ENCODE peak calls at places on chromosomes 5 and 9, in eight cellular contexts. P is PC-3, X is neural progenitor cell, N is HCT116, Y is SK-N-SH, K is hepatocyte, V is MM.1S, R is OCI-LY7. D is an unnamed sample.

GRCh38 chr5:35236770-35237169 is 6.5 kb upstream of the PRLR start:
- DNase-seq in P (no peak), X (no peak), N (no peak), Y (no peak), K (no peak), V (no peak), R (no peak), D (no peak)

GRCh38 chr5:126998201-126998631 is 32.1 kb downstream of the MARCHF3 start:
- DNase-seq in P (no peak), X (no peak), N (no peak), Y (no peak), K (no peak), V (peak), R (peak), D (no peak)

GRCh38 chr9:20437466-20437865 is 184.8 kb downstream of the MLLT3 start:
- DNase-seq in P (no peak), X (no peak), N (no peak), Y (no peak), K (no peak), V (no peak), R (no peak), D (no peak)

GRCh38 chr9:87469833-87470465 is 27.7 kb upstream of the DAPK1 start:
- DNase-seq in P (no peak), X (no peak), N (no peak), Y (no peak), K (no peak), V (no peak), R (no peak), D (no peak)

GRCh38 chr9:13841801-13842462 is 472.0 kb downstream of the NFIB start:
- DNase-seq in P (peak), X (no peak), N (no peak), Y (no peak), K (peak), V (no peak), R (no peak), D (peak)

GRCh38 chr9:94672811-94673487 is 33.6 kb upstream of the FBP1 start:
- DNase-seq in P (peak), X (no peak), N (no peak), Y (no peak), K (no peak), V (no peak), R (no peak), D (no peak)

GRCh38 chr5:139388198-139388821 is 1.4 kb downstream of the MZB1 start:
- DNase-seq in P (no peak), X (no peak), N (no peak), Y (no peak), K (peak), V (peak), R (peak), D (peak)

GRCh38 chr9:12426198-12426864 is 266.9 kb upstream of the TYRP1 start:
- DNase-seq in P (peak), X (peak), N (no peak), Y (no peak), K (peak), V (no peak), R (no peak), D (peak)

GRCh38 chr9:111805841-111806241 is 11.1 kb upstream of the SHOC1 start:
- DNase-seq in P (peak), X (no peak), N (peak), Y (no peak), K (no peak), V (no peak), R (no peak), D (no peak)

GRCh38 chr9:130563797-130564196 is 15.6 kb upstream of the FUBP3 start:
- DNase-seq in P (no peak), X (no peak), N (no peak), Y (no peak), K (no peak), V (no peak), R (no peak), D (no peak)

GRCh38 chr9:112097712-112098688 is 77.1 kb downstream of the SUSD1 start:
- DNase-seq in P (peak), X (peak), N (peak), Y (peak), K (peak), V (peak), R (peak), D (peak)

GRCh38 chr5:175347027-175347426 is 97.0 kb downstream of the DRD1 start:
- DNase-seq in P (peak), X (peak), N (peak), Y (no peak), K (no peak), V (no peak), R (no peak), D (no peak)

GRCh38 chr5:172690258-172691075 is 49.4 kb downstream of the NEURL1B start:
- DNase-seq in P (no peak), X (no peak), N (no peak), Y (peak), K (no peak), V (no peak), R (no peak), D (no peak)

GRCh38 chr5:159734366-159734765 is 181.9 kb upstream of the ADRA1B start:
- DNase-seq in P (no peak), X (no peak), N (no peak), Y (no peak), K (no peak), V (no peak), R (no peak), D (no peak)

GRCh38 chr5:107566537-107566875 is 104.2 kb downstream of the EFNA5 start:
- DNase-seq in P (no peak), X (no peak), N (no peak), Y (no peak), K (no peak), V (no peak), R (no peak), D (no peak)

GRCh38 chr9:21810388-21810787 is 8.0 kb downstream of the MTAP start:
- DNase-seq in P (no peak), X (no peak), N (no peak), Y (no peak), K (no peak), V (no peak), R (no peak), D (no peak)

GRCh38 chr5:40877371-40877988 is 31.8 kb upstream of the C7 start:
- DNase-seq in P (peak), X (no peak), N (peak), Y (no peak), K (no peak), V (no peak), R (no peak), D (no peak)

GRCh38 chr5:150561192-150561512 is 53.2 kb downstream of the NDST1 start:
- DNase-seq in P (no peak), X (no peak), N (no peak), Y (no peak), K (no peak), V (no peak), R (no peak), D (no peak)

GRCh38 chr5:156824800-156825199 is 25.3 kb upstream of the PPP1R2B start:
- DNase-seq in P (peak), X (peak), N (peak), Y (peak), K (peak), V (no peak), R (peak), D (peak)

GRCh38 chr5:80254767-80255424 is 952 bp downstream of the SERINC5 start:
- DNase-seq in P (peak), X (no peak), N (no peak), Y (peak), K (no peak), V (peak), R (no peak), D (no peak)

GRCh38 chr9:85534340-85534739 is 207.4 kb downstream of the AGTPBP1 start:
- DNase-seq in P (no peak), X (no peak), N (no peak), Y (no peak), K (no peak), V (no peak), R (no peak), D (no peak)

GRCh38 chr9:131739192-131739961 is 499 bp downstream of the RAPGEF1 start:
- DNase-seq in P (peak), X (peak), N (no peak), Y (peak), K (peak), V (peak), R (peak), D (peak)

GRCh38 chr5:175572922-175573321 is 84.9 kb upstream of the HRH2 start:
- DNase-seq in P (no peak), X (no peak), N (no peak), Y (no peak), K (peak), V (no peak), R (no peak), D (no peak)

GRCh38 chr5:107743357-107744000 is 72.7 kb upstream of the EFNA5 start:
- DNase-seq in P (peak), X (no peak), N (no peak), Y (no peak), K (no peak), V (no peak), R (no peak), D (no peak)

GRCh38 chr5:172999351-172999973 is 15.9 kb downstream of the ATP6V0E1 start:
- DNase-seq in P (no peak), X (no peak), N (no peak), Y (no peak), K (no peak), V (no peak), R (no peak), D (no peak)

GRCh38 chr9:34522091-34522887 is 501 bp downstream of the ENHO start:
- DNase-seq in P (no peak), X (peak), N (no peak), Y (peak), K (no peak), V (no peak), R (no peak), D (no peak)

GRCh38 chr9:22722492-22722891 is 275.9 kb downstream of the DMRTA1 start:
- DNase-seq in P (peak), X (no peak), N (no peak), Y (no peak), K (no peak), V (no peak), R (no peak), D (peak)

GRCh38 chr9:114282926-114283325 is 40.0 kb upstream of the ORM1 start:
- DNase-seq in P (no peak), X (no peak), N (no peak), Y (peak), K (peak), V (peak), R (no peak), D (no peak)

GRCh38 chr9:20811872-20812271 is 127.8 kb downstream of the FOCAD start:
- DNase-seq in P (peak), X (no peak), N (no peak), Y (no peak), K (no peak), V (no peak), R (no peak), D (no peak)

GRCh38 chr5:143166661-143167420 is 236.6 kb downstream of the NR3C1 start:
- DNase-seq in P (no peak), X (no peak), N (no peak), Y (no peak), K (peak), V (peak), R (no peak), D (no peak)

GRCh38 chr5:135242021-135242480 is 157.0 kb downstream of the MACROH2A1 start:
- DNase-seq in P (peak), X (no peak), N (no peak), Y (no peak), K (no peak), V (no peak), R (no peak), D (no peak)

GRCh38 chr5:71932131-71932635 is 175.1 kb upstream of the MAP1B start:
- DNase-seq in P (peak), X (no peak), N (peak), Y (no peak), K (peak), V (no peak), R (no peak), D (no peak)

GRCh38 chr9:131258698-131259431 is 17.4 kb downstream of the FAM78A start:
- DNase-seq in P (no peak), X (no peak), N (no peak), Y (no peak), K (no peak), V (no peak), R (no peak), D (peak)

DNA sequence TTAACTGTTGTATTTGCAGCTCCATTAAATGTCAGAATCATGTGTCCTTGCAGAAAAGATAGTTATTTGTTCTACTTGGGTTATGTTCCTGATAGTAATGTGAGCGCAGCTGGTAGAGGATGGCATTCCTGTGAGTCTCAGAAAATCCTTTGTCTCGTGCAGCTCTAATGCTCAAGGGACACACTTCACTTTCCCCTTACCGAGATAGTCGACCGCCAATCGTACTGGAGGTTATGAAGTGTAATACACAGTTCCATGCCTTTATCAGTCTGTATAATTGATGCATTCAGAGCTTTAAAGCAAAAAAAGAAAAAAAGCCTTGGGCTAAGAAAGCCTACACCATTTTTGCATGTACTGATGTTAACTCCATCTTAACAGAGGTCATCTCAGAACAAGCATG is 60.2 kb upstream of the SRP19 start:
- DNase-seq in P (no peak), X (no peak), N (no peak), Y (no peak), K (no peak), V (no peak), R (no peak), D (no peak)
- TF ChIP-seq EZH2phosphoT487 in P (no peak), X (no peak), N (no peak), Y (no peak), K (no peak), V (no peak), R (no peak), D (no peak)

DNA sequence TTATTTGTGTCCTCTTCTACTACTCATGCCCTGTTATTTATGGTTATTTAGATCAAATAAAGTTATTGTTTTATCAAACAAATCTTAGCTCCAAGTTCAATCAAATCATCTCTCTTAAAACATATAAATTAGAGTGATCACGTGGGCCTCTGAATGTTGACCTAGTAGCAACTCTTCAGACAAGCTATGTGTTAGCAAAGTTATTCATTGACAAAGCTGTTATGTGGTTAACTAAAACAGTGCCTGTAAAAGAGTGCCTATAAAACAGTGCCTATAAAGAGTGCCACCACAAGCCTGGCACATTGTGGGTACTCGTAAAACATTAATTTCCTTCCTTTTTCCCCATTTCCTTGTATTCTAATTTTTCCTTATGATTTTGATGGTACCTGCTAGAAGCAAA is 421.9 kb downstream of the HCN1 start:
- DNase-seq in P (no peak), X (no peak), N (no peak), Y (no peak), K (peak), V (no peak), R (no peak), D (no peak)
- TF ChIP-seq CTCF in P (no peak), X (no peak), N (no peak), Y (no peak), K (no peak), V (no peak), R (no peak), D (no peak)

GRCh38 chr5:74943905-74944304 is 77.7 kb upstream of the FAM169A start:
- DNase-seq in P (no peak), X (peak), N (no peak), Y (no peak), K (no peak), V (no peak), R (no peak), D (peak)

GRCh38 chr5:74946471-74946870 is 80.3 kb upstream of the FAM169A start:
- DNase-seq in P (no peak), X (no peak), N (no peak), Y (no peak), K (no peak), V (no peak), R (no peak), D (no peak)

GRCh38 chr5:74942622-74943286 is 76.6 kb upstream of the FAM169A start:
- DNase-seq in P (no peak), X (no peak), N (no peak), Y (no peak), K (no peak), V (no peak), R (no peak), D (peak)

GRCh38 chr5:74947961-74948613 is 81.9 kb upstream of the FAM169A start:
- DNase-seq in P (peak), X (no peak), N (no peak), Y (no peak), K (peak), V (no peak), R (no peak), D (peak)

GRCh38 chr5:74945561-74946165 is 79.5 kb upstream of the FAM169A start:
- DNase-seq in P (no peak), X (no peak), N (no peak), Y (no peak), K (no peak), V (no peak), R (no peak), D (no peak)
- TF ChIP-seq EZH2phosphoT487 in P (no peak), X (no peak), N (no peak), Y (no peak), K (no peak), V (no peak), R (no peak), D (no peak)

DNA sequence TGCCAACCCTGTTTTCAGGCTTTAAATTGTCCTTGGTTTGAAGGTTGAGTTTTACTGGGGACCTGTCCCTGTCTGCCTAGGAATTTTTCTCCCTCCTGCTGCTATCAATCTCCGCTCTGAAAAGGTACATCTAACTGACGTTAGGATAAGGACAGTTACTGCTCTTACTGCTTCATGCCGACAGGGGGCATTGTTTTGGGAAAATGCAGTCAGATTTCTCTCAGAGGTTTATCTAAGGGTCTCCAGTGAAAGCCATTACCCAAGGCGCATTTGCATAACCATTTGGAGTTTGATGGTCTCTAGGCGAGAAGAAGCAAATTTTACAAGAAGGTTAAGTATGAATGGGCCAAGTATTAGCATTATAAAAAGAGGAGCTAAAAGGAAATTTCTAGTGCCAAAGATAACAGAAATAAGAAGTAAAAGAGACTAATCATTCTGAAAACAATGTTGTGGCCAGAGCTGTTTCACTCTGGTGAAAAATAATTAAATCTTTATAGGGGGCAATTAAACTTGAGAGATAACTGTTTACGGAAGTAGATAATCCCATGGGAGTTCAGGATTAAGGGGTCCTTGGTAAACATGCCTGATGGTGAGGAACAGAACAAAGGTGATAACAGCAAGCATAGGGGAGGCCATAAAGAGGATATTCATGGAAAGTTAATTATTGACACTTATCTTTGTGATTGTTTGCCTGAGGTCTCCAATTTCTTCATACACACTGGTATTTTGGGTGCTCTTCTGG is 605.0 kb downstream of the MTRR start:
- DNase-seq in P (no peak), X (no peak), N (no peak), Y (no peak), K (no peak), V (no peak), R (no peak), D (peak)
- TF ChIP-seq CTCF in P (peak), X (peak), N (no peak), Y (peak), K (peak), V (no peak), R (no peak), D (peak)

DNA sequence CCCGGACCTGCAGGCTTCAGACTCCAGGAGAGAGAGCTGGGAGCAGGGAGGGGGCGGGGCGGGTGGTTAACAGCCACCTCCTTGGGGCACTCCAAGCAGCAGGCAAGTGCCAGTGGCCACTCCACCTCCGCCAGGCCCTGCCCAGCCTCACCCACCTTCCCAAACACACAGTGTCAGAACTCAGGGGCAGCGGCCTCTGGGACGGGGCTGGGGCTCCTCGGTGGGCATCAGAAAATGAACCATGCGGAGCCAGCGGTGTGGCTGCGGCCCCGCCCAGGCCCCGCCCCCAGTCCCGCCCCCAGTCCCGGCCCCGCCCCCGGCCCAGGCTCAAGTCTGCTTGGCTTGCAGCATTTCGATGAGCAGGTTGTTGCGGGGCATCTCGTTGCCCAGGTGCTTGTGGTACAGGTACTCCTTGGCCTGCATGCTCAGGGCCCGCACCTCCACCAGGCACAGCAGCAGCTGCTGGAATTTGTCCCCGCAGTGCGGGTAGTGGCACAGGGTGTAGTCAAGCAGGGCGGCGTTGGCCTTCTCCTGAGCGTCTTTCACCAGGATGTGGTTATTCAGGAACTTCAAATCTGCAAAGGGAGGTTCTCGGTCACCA is 24.7 kb downstream of the NR5A1 start:
- DNase-seq in P (no peak), X (peak), N (no peak), Y (peak), K (no peak), V (no peak), R (no peak), D (peak)
- TF ChIP-seq EZH2phosphoT487 in P (no peak), X (no peak), N (no peak), Y (no peak), K (no peak), V (no peak), R (no peak), D (no peak)

GRCh38 chr5:103938151-103938671 is 375.6 kb upstream of the NUDT12 start:
- DNase-seq in P (no peak), X (no peak), N (no peak), Y (no peak), K (no peak), V (no peak), R (no peak), D (no peak)

GRCh38 chr5:103941554-103941953 is 379.0 kb upstream of the NUDT12 start:
- DNase-seq in P (no peak), X (no peak), N (no peak), Y (no peak), K (no peak), V (no peak), R (no peak), D (no peak)

GRCh38 chr5:103943243-103943642 is 380.7 kb upstream of the NUDT12 start:
- DNase-seq in P (no peak), X (no peak), N (no peak), Y (peak), K (no peak), V (no peak), R (no peak), D (no peak)

GRCh38 chr5:103942587-103943186 is 380.1 kb upstream of the NUDT12 start:
- DNase-seq in P (peak), X (no peak), N (no peak), Y (peak), K (no peak), V (peak), R (no peak), D (no peak)
- TF ChIP-seq CTCF in P (peak), X (no peak), N (peak), Y (peak), K (peak), V (peak), R (peak), D (no peak)

GRCh38 chr5:154300207-154300606 is 109.7 kb downstream of the GALNT10 start:
- DNase-seq in P (no peak), X (no peak), N (no peak), Y (no peak), K (no peak), V (peak), R (no peak), D (no peak)
- TF ChIP-seq EZH2phosphoT487 in P (no peak), X (no peak), N (no peak), Y (no peak), K (no peak), V (no peak), R (no peak), D (no peak)

GRCh38 chr9:128495804-128496417 is 8.6 kb upstream of the GLE1 start:
- DNase-seq in P (peak), X (peak), N (peak), Y (no peak), K (no peak), V (no peak), R (no peak), D (peak)
- TF ChIP-seq CTCF in P (peak), X (no peak), N (peak), Y (no peak), K (no peak), V (no peak), R (no peak), D (peak)